ENCODE peak calls at places on chromosomes 6 and 20, in six cellular contexts. A is small intestine; S is HCT116; Z is breast epithelium; L is CD4-positive, alpha-beta memory T cell; G is pancreas. I is an unnamed sample.

GRCh38 chr20:13659288-13659687 is 20.6 kb upstream of the TASP1 start:
- DNase-seq in A (no peak), S (no peak), Z (no peak), L (no peak), G (no peak), I (no peak)

GRCh38 chr6:158819977-158820632 is 937 bp upstream of the EZR start:
- DNase-seq in A (no peak), S (no peak), Z (no peak), L (no peak), G (no peak), I (no peak)

GRCh38 chr20:64164123-64164836 is at the start of gene MYT1:
- DNase-seq in A (no peak), S (no peak), Z (no peak), L (no peak), G (no peak), I (no peak)

GRCh38 chr20:29689411-29690225 is 1567.8 kb upstream of the DEFB115 start:
- DNase-seq in A (peak; percentile 56), S (no peak), Z (no peak), L (peak; percentile 46), G (peak; percentile 26), I (no peak)

GRCh38 chr6:39923394-39923793 is 10.9 kb downstream of the MOCS1 start:
- DNase-seq in A (no peak), S (no peak), Z (peak; percentile 68), L (no peak), G (peak; percentile 51), I (peak; percentile 73)

GRCh38 chr20:14219801-14220461 is 117.5 kb downstream of the FLRT3 start:
- DNase-seq in A (peak; percentile 77), S (peak; percentile 15), Z (no peak), L (no peak), G (no peak), I (no peak)

GRCh38 chr6:52000064-52000463 is 87.3 kb downstream of the PKHD1 start:
- DNase-seq in A (no peak), S (no peak), Z (no peak), L (no peak), G (no peak), I (no peak)

GRCh38 chr20:41566896-41567527 is 51.2 kb downstream of the CHD6 start:
- DNase-seq in A (no peak), S (no peak), Z (no peak), L (no peak), G (no peak), I (no peak)

GRCh38 chr20:1676650-1677049 is 19.1 kb upstream of the SIRPG start:
- DNase-seq in A (no peak), S (no peak), Z (no peak), L (no peak), G (no peak), I (no peak)

GRCh38 chr6:48449002-48449401 is 338.0 kb upstream of the PTCHD4 start:
- DNase-seq in A (no peak), S (no peak), Z (no peak), L (no peak), G (no peak), I (no peak)

GRCh38 chr6:120083186-120083585 is 733.6 kb upstream of the MAN1A1 start:
- DNase-seq in A (no peak), S (no peak), Z (no peak), L (no peak), G (no peak), I (no peak)

GRCh38 chr20:1945660-1946059 is 48.2 kb downstream of the PDYN start:
- DNase-seq in A (no peak), S (no peak), Z (no peak), L (no peak), G (no peak), I (no peak)

GRCh38 chr6:81999270-81999669 is 246.8 kb upstream of the TENT5A start:
- DNase-seq in A (no peak), S (no peak), Z (no peak), L (no peak), G (no peak), I (no peak)

GRCh38 chr20:17461941-17462340 is 69.2 kb downstream of the BFSP1 start:
- DNase-seq in A (no peak), S (no peak), Z (no peak), L (no peak), G (no peak), I (no peak)

GRCh38 chr20:38985603-38986170 is 23.5 kb downstream of the DHX35 start:
- DNase-seq in A (peak; percentile 76), S (no peak), Z (no peak), L (no peak), G (no peak), I (no peak)

GRCh38 chr6:80923816-80924215 is 817.3 kb downstream of the BCKDHB start:
- DNase-seq in A (no peak), S (no peak), Z (no peak), L (no peak), G (no peak), I (no peak)

GRCh38 chr6:152096863-152097496 is 289.5 kb downstream of the ESR1 start:
- DNase-seq in A (no peak), S (no peak), Z (no peak), L (no peak), G (no peak), I (no peak)

GRCh38 chr6:32947552-32948465 is 5.1 kb downstream of the HLA-DMA start:
- DNase-seq in A (peak; percentile 75), S (peak; percentile 48), Z (no peak), L (no peak), G (no peak), I (no peak)

GRCh38 chr6:11971154-11971553 is 41.0 kb upstream of the HIVEP1 start:
- DNase-seq in A (no peak), S (no peak), Z (no peak), L (no peak), G (no peak), I (no peak)

GRCh38 chr6:24900917-24901697 is 34.7 kb downstream of the RIPOR2 start:
- DNase-seq in A (no peak), S (no peak), Z (no peak), L (no peak), G (no peak), I (no peak)

GRCh38 chr6:5838656-5839396 is 167.9 kb downstream of the NRN1 start:
- DNase-seq in A (peak; percentile 12), S (no peak), Z (no peak), L (no peak), G (no peak), I (no peak)

GRCh38 chr6:136886110-136886509 is 36.0 kb upstream of the SLC35D3 start:
- DNase-seq in A (no peak), S (no peak), Z (no peak), L (no peak), G (no peak), I (no peak)

GRCh38 chr20:7859371-7859802 is 80.9 kb downstream of the HAO1 start:
- DNase-seq in A (peak; percentile 15), S (no peak), Z (no peak), L (no peak), G (no peak), I (no peak)

GRCh38 chr6:24329022-24329421 is 28.8 kb downstream of the DCDC2 start:
- DNase-seq in A (no peak), S (no peak), Z (no peak), L (no peak), G (no peak), I (no peak)

GRCh38 chr6:6728169-6728941 is 139.8 kb downstream of the LY86 start:
- DNase-seq in A (no peak), S (no peak), Z (no peak), L (no peak), G (no peak), I (no peak)

GRCh38 chr20:16462711-16463110 is 110.5 kb downstream of the KIF16B start:
- DNase-seq in A (no peak), S (no peak), Z (no peak), L (no peak), G (no peak), I (no peak)

GRCh38 chr6:3825331-3825831 is 23.8 kb upstream of the FAM50B start:
- DNase-seq in A (peak; percentile 52), S (no peak), Z (peak; percentile 72), L (no peak), G (no peak), I (no peak)

GRCh38 chr6:143953922-143954321 is 54.1 kb downstream of the PLAGL1 start:
- DNase-seq in A (no peak), S (no peak), Z (no peak), L (no peak), G (no peak), I (no peak)

GRCh38 chr6:3872370-3872854 is 23.2 kb downstream of the FAM50B start:
- DNase-seq in A (peak; percentile 96), S (no peak), Z (no peak), L (no peak), G (no peak), I (no peak)

GRCh38 chr6:159665868-159666635 is 27.0 kb downstream of the SOD2 start:
- DNase-seq in A (no peak), S (no peak), Z (no peak), L (no peak), G (no peak), I (no peak)

GRCh38 chr20:46939031-46939430 is 44.4 kb downstream of the EYA2 start:
- DNase-seq in A (no peak), S (peak; percentile 55), Z (no peak), L (no peak), G (no peak), I (no peak)

DNA sequence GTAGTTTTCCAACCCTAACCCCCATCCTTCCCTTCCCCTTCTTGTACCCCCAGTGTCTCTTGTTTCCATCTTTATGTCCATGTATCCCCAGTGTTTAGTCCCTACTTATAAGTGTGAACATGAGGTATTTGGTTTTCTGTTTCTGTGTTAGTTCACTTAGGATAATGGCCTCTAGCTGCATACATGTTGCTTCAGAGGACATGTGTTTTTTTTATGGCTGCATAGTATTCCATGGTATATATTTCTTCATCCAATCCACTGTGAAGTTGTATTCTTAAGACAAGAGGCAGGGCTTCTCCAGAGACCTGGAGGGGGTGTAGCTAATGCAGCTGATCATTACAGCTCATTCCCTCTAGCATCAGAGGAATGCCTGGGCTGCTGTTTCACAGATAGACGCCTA is 4.2 kb downstream of the DNAH8 start:
- DNase-seq in A (no peak), S (no peak), Z (no peak), L (no peak), G (no peak), I (no peak)
- H3K4me3 ChIP-seq in A (no peak overlapping the region), S (no peak overlapping the region), Z (no peak overlapping the region), L (no peak overlapping the region), G (no peak overlapping the region), I (no peak overlapping the region)

GRCh38 chr6:142444388-142444787 is 142.6 kb downstream of the ADGRG6 start:
- DNase-seq in A (no peak), S (no peak), Z (no peak), L (no peak), G (no peak), I (no peak)
- H3K27ac ChIP-seq in A (no peak overlapping the region), S (no peak overlapping the region), Z (no peak overlapping the region), L (no peak overlapping the region), G (no peak overlapping the region), I (no peak overlapping the region)

GRCh38 chr20:55947701-55948100 is 57.6 kb downstream of the CBLN4 start:
- DNase-seq in A (no peak), S (no peak), Z (no peak), L (no peak), G (no peak), I (no peak)
- H3K4me1 ChIP-seq in A (no peaks in the 10 kb centered on the region), S (no peaks in the 10 kb centered on the region), Z (no peaks in the 10 kb centered on the region), L (no peaks in the 10 kb centered on the region), G (no peaks in the 10 kb centered on the region), I (no peaks in the 10 kb centered on the region)

DNA sequence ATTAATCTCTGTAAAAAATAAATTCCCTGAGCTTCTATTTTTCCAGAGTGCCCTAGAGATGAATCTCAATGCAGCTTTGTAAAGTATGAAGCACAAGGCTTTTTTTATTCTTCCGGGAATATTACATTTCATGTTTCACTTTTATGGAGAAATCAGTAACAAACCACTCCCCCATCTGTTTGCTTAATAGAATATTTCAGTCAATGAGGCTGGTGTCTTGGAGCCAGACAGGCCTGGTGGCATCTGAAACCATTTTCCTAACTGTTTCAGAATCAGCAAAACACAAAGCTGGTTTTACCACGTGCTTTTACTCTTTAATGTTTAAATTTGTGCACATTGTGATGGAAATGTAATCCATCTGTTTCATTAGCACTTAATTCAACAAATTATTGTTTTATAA is 400.8 kb upstream of the HSF2 start:
- DNase-seq in A (no peak), S (no peak), Z (no peak), L (no peak), G (no peak), I (no peak)
- H3K4me3 ChIP-seq in A (no peak overlapping the region), S (no peak overlapping the region), Z (no peak overlapping the region), L (no peak overlapping the region), G (no peak overlapping the region), I (no peak overlapping the region)